ENCODE peak calls at places on chromosomes 1 and 21, in eight cellular contexts. C is MM.1S; P is CD8-positive, alpha-beta T cell; O is left lung; L is CD8-positive, alpha-beta memory T cell; Z is neural progenitor cell; H is A549; B is neuronal stem cell. T is an unnamed sample.

GRCh38 chr21:27365394-27365793 is 398.5 kb upstream of the ADAMTS5 start:
- DNase-seq in L (no peak), B (no peak), O (no peak), P (no peak), C (no peak), H (no peak), Z (no peak), T (no peak)

GRCh38 chr1:120178799-120179419 is 2.6 kb upstream of the SEC22B start:
- DNase-seq in P (no peak), O (no peak), C (no peak), L (no peak), Z (peak; percentile 1), B (peak; percentile 8), H (no peak), T (no peak)

GRCh38 chr1:241591317-241591716 is 48.9 kb downstream of the CHML start:
- DNase-seq in L (no peak), O (no peak), C (no peak), H (peak; percentile 50), B (no peak), P (no peak), Z (no peak), T (no peak)

GRCh38 chr1:110524311-110525249 is 5.6 kb upstream of the KCNA10 start:
- DNase-seq in Z (peak; percentile 83), H (peak; percentile 29), B (peak; percentile 61), P (peak; percentile 53), O (no peak), L (peak; percentile 32), C (peak; percentile 42), T (peak; percentile 2)

GRCh38 chr1:2556277-2557145 is at the start of gene TNFRSF14:
- DNase-seq in L (peak; percentile 79), Z (peak; percentile 47), B (no peak), C (peak; percentile 81), P (peak; percentile 83), O (peak; percentile 68), H (no peak), T (peak; percentile 59)

GRCh38 chr1:77126309-77126708 is 92.9 kb downstream of the PIGK start:
- DNase-seq in B (peak; percentile 61), L (peak; percentile 5), Z (peak; percentile 78), P (no peak), O (no peak), H (no peak), C (peak; percentile 51), T (no peak)

GRCh38 chr1:53530550-53530949 is 71.4 kb downstream of the DMRTB1 start:
- DNase-seq in P (no peak), O (no peak), L (no peak), Z (no peak), H (no peak), B (no peak), C (no peak), T (no peak)

GRCh38 chr1:107949467-107950253 is 15.3 kb downstream of the VAV3 start:
- DNase-seq in L (no peak), B (no peak), O (no peak), C (no peak), P (no peak), Z (no peak), H (no peak), T (no peak)

GRCh38 chr1:31708324-31708723 is 4.5 kb upstream of the COL16A1 start:
- DNase-seq in O (no peak), H (no peak), Z (no peak), C (no peak), P (no peak), B (no peak), L (no peak), T (no peak)

GRCh38 chr21:25568230-25568629 is 39.1 kb downstream of the MRPL39 start:
- DNase-seq in L (peak; percentile 13), Z (peak; percentile 22), C (no peak), H (no peak), B (no peak), P (no peak), O (peak; percentile 56), T (no peak)

GRCh38 chr21:44932366-44933181 is 7.3 kb upstream of the SLX9 start:
- DNase-seq in Z (peak; percentile 66), C (no peak), L (peak; percentile 63), B (no peak), O (no peak), H (no peak), P (peak; percentile 89), T (peak; percentile 36)

GRCh38 chr1:205172729-205173366 is 38.7 kb downstream of the DSTYK start:
- DNase-seq in C (no peak), O (no peak), H (peak; percentile 76), B (no peak), Z (no peak), L (no peak), P (no peak), T (no peak)

GRCh38 chr1:237197470-237198425 is 155.8 kb downstream of the RYR2 start:
- DNase-seq in C (no peak), L (no peak), Z (no peak), B (no peak), P (no peak), H (no peak), O (no peak), T (no peak)

GRCh38 chr1:230763927-230764591 is 16.9 kb downstream of the CAPN9 start:
- DNase-seq in O (no peak), L (no peak), B (no peak), Z (no peak), H (no peak), C (no peak), P (no peak), T (no peak)

GRCh38 chr1:232452137-232452536 is 177.8 kb downstream of the SIPA1L2 start:
- DNase-seq in P (no peak), C (no peak), O (no peak), Z (no peak), L (no peak), H (no peak), B (no peak), T (no peak)

GRCh38 chr1:86409416-86410021 is 13.4 kb upstream of the ODF2L start:
- DNase-seq in P (no peak), B (no peak), H (no peak), Z (peak; percentile 35), O (peak; percentile 74), L (no peak), C (no peak), T (no peak)

GRCh38 chr1:167092653-167093052 is 1.2 kb upstream of the STYXL2 start:
- DNase-seq in P (no peak), C (no peak), Z (no peak), L (no peak), O (no peak), H (no peak), B (no peak), T (no peak)

GRCh38 chr1:156773607-156774006 is 6.3 kb downstream of the PRCC start:
- DNase-seq in B (no peak), P (no peak), O (no peak), C (no peak), H (no peak), L (no peak), Z (no peak), T (no peak)
- H3K4me1 ChIP-seq in B (peaks cover 6% of the 10 kb centered on the region), P (peaks cover 37% of the 10 kb centered on the region), O (peaks cover 18% of the 10 kb centered on the region), C (peaks cover 7% of the 10 kb centered on the region), H (peaks cover 17% of the 10 kb centered on the region), L (peaks cover 52% of the 10 kb centered on the region), Z (peaks cover 15% of the 10 kb centered on the region), T (peaks cover 20% of the 10 kb centered on the region)

GRCh38 chr1:42239555-42239954 is 75.0 kb upstream of the GUCA2A start:
- DNase-seq in B (no peak), C (no peak), O (no peak), L (no peak), Z (no peak), P (no peak), H (no peak), T (no peak)
- H3K9me3 ChIP-seq in B (peaks cover 5% of the 10 kb centered on the region), C (no peaks in the 10 kb centered on the region), O (no peaks in the 10 kb centered on the region), L (no peaks in the 10 kb centered on the region), Z (peaks cover 18% of the 10 kb centered on the region), P (no peaks in the 10 kb centered on the region), H (peaks cover 16% of the 10 kb centered on the region), T (no peaks in the 10 kb centered on the region)

GRCh38 chr1:8398086-8398485 is 80.2 kb downstream of the SLC45A1 start:
- DNase-seq in L (no peak), P (no peak), O (no peak), H (no peak), C (no peak), Z (no peak), B (no peak), T (no peak)

GRCh38 chr1:8396083-8396911 is 78.4 kb downstream of the SLC45A1 start:
- DNase-seq in P (no peak), L (no peak), O (no peak), H (no peak), C (no peak), B (peak; percentile 74), Z (peak; percentile 76), T (no peak)

GRCh38 chr1:8397511-8397910 is 79.6 kb downstream of the SLC45A1 start:
- DNase-seq in L (no peak), H (no peak), B (no peak), O (no peak), P (no peak), Z (no peak), C (peak; percentile 53), T (no peak)

GRCh38 chr1:8395433-8395866 is 77.5 kb downstream of the SLC45A1 start:
- DNase-seq in H (no peak), C (peak; percentile 45), P (no peak), L (peak; percentile 26), O (no peak), Z (no peak), B (no peak), T (peak; percentile 6)

GRCh38 chr1:8396912-8397406 is 79.0 kb downstream of the SLC45A1 start:
- DNase-seq in C (peak; percentile 39), L (no peak), H (peak; percentile 36), B (no peak), O (no peak), P (no peak), Z (no peak), T (no peak)
- H3K27ac ChIP-seq in C (peak overlapping the region; percentile 44), L (no peak overlapping the region), H (peak overlapping the region; percentile 68), B (peak overlapping the region; percentile 82), O (peak overlapping the region; percentile 85), P (no peak overlapping the region), Z (peak overlapping the region; percentile 78), T (no peak overlapping the region)

GRCh38 chr1:234427950-234428646 is 50.9 kb downstream of the TARBP1 start:
- DNase-seq in P (no peak), C (no peak), B (no peak), O (no peak), L (no peak), Z (no peak), H (no peak), T (no peak)

GRCh38 chr1:234430691-234431090 is 48.3 kb downstream of the TARBP1 start:
- DNase-seq in O (no peak), L (no peak), B (no peak), H (no peak), Z (no peak), P (no peak), C (no peak), T (no peak)

GRCh38 chr1:234433563-234434285 is 45.3 kb downstream of the TARBP1 start:
- DNase-seq in Z (no peak), B (no peak), P (no peak), L (no peak), O (no peak), H (no peak), C (no peak), T (no peak)

GRCh38 chr1:234431255-234431654 is 47.7 kb downstream of the TARBP1 start:
- DNase-seq in O (no peak), B (no peak), C (no peak), H (no peak), Z (no peak), P (no peak), L (no peak), T (no peak)

DNA sequence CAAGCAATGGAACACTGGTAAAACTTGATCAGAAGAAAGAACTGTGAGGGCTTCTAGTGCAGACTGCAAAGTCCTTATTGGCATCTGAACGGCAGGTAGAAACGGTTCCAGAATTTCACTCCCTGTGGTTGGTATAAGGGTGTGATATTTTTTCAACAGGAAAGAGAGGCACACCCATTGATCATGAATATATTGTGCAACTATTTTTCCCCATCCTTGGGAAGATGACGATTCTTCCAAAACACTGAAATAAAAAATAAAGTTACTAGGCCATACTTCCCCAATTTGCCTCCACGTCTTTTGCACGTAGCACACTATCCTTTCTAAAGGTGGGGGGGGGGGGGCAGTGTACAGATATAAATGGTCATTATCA is 49.6 kb downstream of the TARBP1 start:
- DNase-seq in B (no peak), P (no peak), Z (no peak), O (no peak), L (no peak), C (no peak), H (no peak), T (no peak)
- H3K4me1 ChIP-seq in B (peaks cover 5% of the 10 kb centered on the region), P (no peaks in the 10 kb centered on the region), Z (no peaks in the 10 kb centered on the region), O (no peaks in the 10 kb centered on the region), L (no peaks in the 10 kb centered on the region), C (no peaks in the 10 kb centered on the region), H (peaks cover 9% of the 10 kb centered on the region), T (no peaks in the 10 kb centered on the region)